ENCODE peak calls at places on chromosomes 5 and 9, in four cellular contexts. O, C, B and S are unnamed samples.

GRCh38 chr5:149371296-149371962 is 7.7 kb downstream of the IL17B start:
- DNase-seq in O (peak; percentile 47), C (peak; percentile 80), B (peak; percentile 62), S (peak; percentile 61)

GRCh38 chr9:92173318-92173717 is 58.1 kb upstream of the SPTLC1 start:
- DNase-seq in O (no peak), C (no peak), B (no peak), S (no peak)

GRCh38 chr9:99181621-99182020 is 40.1 kb downstream of the ALG2 start:
- DNase-seq in O (peak; percentile 72), C (no peak), B (no peak), S (no peak)

GRCh38 chr5:146076028-146076427 is 29.3 kb downstream of the PLAC8L1 start:
- DNase-seq in O (no peak), C (no peak), B (peak; percentile 5), S (no peak)

GRCh38 chr9:135346438-135347050 is 133.0 kb upstream of the PPP1R26 start:
- DNase-seq in O (no peak), C (no peak), B (no peak), S (no peak)

GRCh38 chr5:154370119-154370518 is 75.7 kb upstream of the SAP30L start:
- DNase-seq in O (peak; percentile 56), C (no peak), B (no peak), S (no peak)

GRCh38 chr5:131640043-131640856 is 5.2 kb upstream of the RAPGEF6 start:
- DNase-seq in O (peak; percentile 62), C (peak; percentile 36), B (no peak), S (no peak)

GRCh38 chr5:132177691-132178149 is 49.9 kb downstream of the P4HA2 start:
- DNase-seq in O (no peak), C (no peak), B (no peak), S (no peak)

GRCh38 chr5:19777363-19777762 is 210.6 kb downstream of the CDH18 start:
- DNase-seq in O (no peak), C (no peak), B (no peak), S (no peak)

GRCh38 chr5:88707216-88707965 is 175.6 kb downstream of the MEF2C start:
- DNase-seq in O (peak; percentile 6), C (no peak), B (no peak), S (no peak)

GRCh38 chr9:136832581-136832980 is 9.7 kb upstream of the AJM1 start:
- DNase-seq in O (no peak), C (no peak), B (no peak), S (no peak)

GRCh38 chr5:99019812-99020697 is 91.2 kb upstream of the CHD1 start:
- DNase-seq in O (peak; percentile 87), C (no peak), B (peak; percentile 40), S (peak; percentile 59)

GRCh38 chr5:112013660-112014059 is 256.7 kb upstream of the NREP start:
- DNase-seq in O (no peak), C (no peak), B (no peak), S (no peak)

GRCh38 chr5:16271851-16272250 is 92.3 kb upstream of the MARCHF11 start:
- DNase-seq in O (no peak), C (no peak), B (no peak), S (peak; percentile 62)

GRCh38 chr5:147467973-147468508 is 41.8 kb downstream of the DPYSL3 start:
- DNase-seq in O (peak; percentile 43), C (no peak), B (no peak), S (no peak)

DNA sequence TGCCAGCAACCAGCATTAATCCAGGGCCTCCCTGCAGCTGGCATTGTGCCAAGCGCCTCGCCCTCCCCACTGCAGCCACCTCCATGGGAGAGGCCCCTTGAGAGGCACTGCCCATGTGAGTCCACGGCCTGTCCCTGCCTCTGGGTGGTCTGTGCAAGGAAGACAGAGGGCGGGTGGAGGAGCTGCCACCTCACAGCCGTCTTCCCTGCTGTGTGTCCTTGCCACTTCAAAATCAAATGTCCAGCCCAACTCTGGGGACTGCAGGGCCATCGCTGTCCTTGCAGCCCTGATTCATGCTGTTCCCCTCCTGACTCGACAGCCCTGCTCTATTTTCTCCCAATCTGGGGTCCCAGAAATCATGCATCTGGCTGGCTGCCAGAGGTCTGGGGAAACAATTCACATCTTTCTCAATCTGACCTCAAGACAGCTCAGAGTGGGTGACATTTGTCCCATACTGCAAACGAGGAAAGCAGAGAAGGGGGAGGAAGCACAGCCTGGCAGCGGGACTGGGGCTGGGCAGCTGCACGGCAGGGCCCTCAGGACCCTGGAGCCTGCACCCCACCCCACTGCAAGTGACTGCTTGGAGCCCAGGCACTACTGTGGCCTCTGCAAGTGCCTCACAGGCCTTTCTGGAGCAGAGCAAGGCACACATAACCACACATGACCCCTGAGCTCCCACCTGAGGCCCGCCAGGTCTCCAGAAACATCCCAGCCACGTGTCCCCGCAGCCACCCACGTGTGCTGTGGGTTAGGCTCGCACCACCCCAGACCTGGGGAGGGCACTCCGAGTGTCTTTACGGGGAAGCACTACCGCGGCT is 15.8 kb downstream of the BRD3OS start:
- DNase-seq in O (no peak), C (no peak), B (no peak), S (no peak)
- TF ChIP-seq MAZ in O (no peak), C (no peak), B (no peak), S (no peak)

DNA sequence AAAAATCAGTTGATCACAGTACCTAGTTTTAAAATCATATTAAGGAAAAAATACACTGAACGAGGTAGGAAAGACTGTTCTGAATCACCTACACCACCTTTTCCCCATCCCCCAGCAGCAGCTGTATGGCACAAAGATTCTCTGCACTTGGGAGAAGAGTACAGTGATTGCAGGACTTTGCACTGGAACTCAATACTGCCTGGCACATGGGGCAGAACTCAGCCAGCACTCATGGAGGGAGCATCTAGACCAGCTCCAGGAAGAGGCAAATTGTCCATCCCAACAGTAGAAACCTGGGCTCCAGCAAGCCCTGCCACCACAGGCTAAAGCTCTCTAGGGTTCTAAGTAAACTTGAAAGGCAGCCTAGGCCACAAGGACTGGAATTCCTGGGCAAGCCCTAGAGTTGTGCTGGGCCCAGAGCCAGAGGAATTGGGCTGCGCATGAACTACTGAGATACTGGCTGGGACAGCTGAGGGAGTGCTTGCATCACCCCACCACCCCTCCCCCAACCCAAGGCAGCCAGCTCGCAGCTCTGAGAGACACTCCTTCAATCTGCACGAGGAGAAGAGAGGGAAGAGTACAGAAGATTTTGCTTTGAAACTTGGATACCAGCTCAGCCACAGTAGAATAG is 654.4 kb upstream of the CDH6 start:
- DNase-seq in O (peak; percentile 28), C (no peak), B (no peak), S (no peak)
- TF ChIP-seq MAFK in O (no peak), C (no peak), B (no peak), S (no peak)

DNA sequence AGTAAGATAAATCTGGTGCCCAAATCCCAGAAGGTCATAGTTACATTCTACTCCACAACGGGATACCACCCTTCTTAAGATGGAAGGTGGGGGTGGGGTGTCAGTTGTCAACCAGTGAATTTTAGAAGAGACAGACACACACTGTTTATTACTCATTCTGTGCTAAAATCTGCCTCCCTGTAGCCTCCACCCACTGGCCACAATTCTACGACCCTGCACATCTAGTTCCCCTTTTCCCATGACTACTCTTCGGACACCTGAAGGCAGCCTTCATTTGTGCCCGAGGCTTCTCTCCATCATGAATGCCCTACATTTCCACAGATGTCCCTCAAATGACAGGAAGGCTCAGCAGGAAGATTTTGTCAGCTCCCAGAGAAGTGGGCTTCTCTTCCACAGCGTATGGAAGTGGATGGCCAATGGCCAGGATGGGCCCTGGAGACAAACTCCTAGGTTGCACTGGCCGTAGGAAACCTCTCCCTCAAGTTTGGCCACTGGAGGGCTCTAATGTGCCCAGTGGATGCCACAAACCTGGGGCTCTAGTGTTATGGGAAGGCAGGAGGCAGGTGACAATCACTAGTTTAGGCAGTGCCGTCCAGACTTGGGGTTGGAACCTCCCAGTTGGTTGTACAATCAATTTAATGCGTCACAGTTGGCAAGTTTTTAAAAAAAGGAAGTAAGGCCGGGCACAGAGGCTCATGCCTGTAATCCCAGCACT is 46.6 kb downstream of the PTPN3 start:
- DNase-seq in O (no peak), C (no peak), B (no peak), S (peak; percentile 16)
- TF ChIP-seq MAZ in O (no peak), C (no peak), B (no peak), S (no peak)

DNA sequence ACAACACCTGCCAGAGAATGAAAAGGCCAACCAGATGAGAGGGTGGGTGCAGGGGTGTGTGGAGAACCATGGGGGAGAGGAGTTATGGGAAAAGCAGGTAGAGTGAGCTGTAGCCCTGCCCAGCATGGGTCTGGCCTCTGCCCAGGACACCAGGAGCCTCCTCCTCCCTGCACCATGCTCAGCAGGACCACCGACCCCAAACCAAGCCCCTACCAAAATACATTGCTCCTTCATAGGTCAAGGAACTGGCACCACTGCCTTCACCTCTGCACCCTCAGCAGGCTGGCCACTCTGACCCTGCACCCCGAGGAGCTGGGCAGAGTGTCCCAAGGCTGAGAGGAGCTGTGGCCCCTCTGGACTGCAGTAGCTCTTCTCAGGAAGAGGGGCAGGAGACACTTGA is 102.0 kb downstream of the NSG2 start:
- DNase-seq in O (no peak), C (no peak), B (no peak), S (no peak)
- TF ChIP-seq MAFK in O (no peak), C (no peak), B (no peak), S (no peak)